ENCODE peak calls at places on chromosome 13, in five cellular contexts. C is stimulated activated CD8-positive, alpha-beta memory T cell treated with anti-CD3 and anti-CD28 coated beads, Interleukin-7, amount 100 ng/mL, for 1 hour; O is NCI-H1694; P is B cell; Y is stimulated activated CD4-positive, alpha-beta T cell treated with anti-CD3 and anti-CD28 coated beads, Interleukin-4, amount 100 ng/mL, for 48 hours. L is an unnamed sample.

GRCh38 chr13:91100944-91101343 is 246.5 kb upstream of the MIR17HG start:
- DNase-seq in P (no peak), C (no peak), O (no peak), Y (no peak), L (no peak)

GRCh38 chr13:80116107-80116506 is 224.8 kb downstream of the SPRY2 start:
- DNase-seq in C (no peak), Y (no peak), O (no peak), P (no peak), L (no peak)

GRCh38 chr13:110593430-110594130 is 21.8 kb upstream of the NAXD start:
- DNase-seq in O (peak; percentile 40), C (no peak), P (peak; percentile 60), Y (no peak), L (peak; percentile 81)

GRCh38 chr13:23984541-23984940 is 87.2 kb upstream of the C1QTNF9B start:
- DNase-seq in O (no peak), C (no peak), Y (no peak), P (no peak), L (no peak)

GRCh38 chr13:111665691-111666095 is 345.3 kb downstream of the TEX29 start:
- DNase-seq in C (no peak), P (no peak), O (no peak), Y (no peak), L (no peak)

GRCh38 chr13:30748717-30749116 is 13.4 kb downstream of the ALOX5AP start:
- DNase-seq in O (no peak), P (no peak), C (no peak), Y (no peak), L (no peak)

GRCh38 chr13:97658556-97658955 is 224.6 kb downstream of the RAP2A start:
- DNase-seq in C (no peak), P (no peak), Y (no peak), O (no peak), L (no peak)

GRCh38 chr13:66567899-66568612 is 662.1 kb downstream of the PCDH9 start:
- DNase-seq in Y (no peak), C (no peak), P (no peak), O (no peak), L (no peak)

GRCh38 chr13:109780880-109781383 is 5.5 kb downstream of the IRS2 start:
- DNase-seq in O (no peak), C (no peak), Y (no peak), P (no peak), L (no peak)

GRCh38 chr13:31761951-31762350 is 22.6 kb downstream of the RXFP2 start:
- DNase-seq in P (no peak), Y (no peak), C (no peak), O (no peak), L (no peak)

GRCh38 chr13:84433024-84433423 is 550.8 kb upstream of the SLITRK1 start:
- DNase-seq in P (no peak), C (no peak), O (no peak), Y (no peak), L (no peak)

GRCh38 chr13:30033681-30034447 is 183.4 kb upstream of the UBL3 start:
- DNase-seq in P (no peak), O (no peak), Y (no peak), C (no peak), L (no peak)

GRCh38 chr13:50636007-50636704 is 207.3 kb downstream of the DLEU7 start:
- DNase-seq in P (peak; percentile 68), O (no peak), Y (no peak), C (no peak), L (peak; percentile 49)

GRCh38 chr13:57409121-57409520 is 222.4 kb upstream of the PCDH17 start:
- DNase-seq in O (no peak), C (no peak), P (no peak), Y (no peak), L (no peak)

GRCh38 chr13:22227895-22228294 is 557.0 kb downstream of the FGF9 start:
- DNase-seq in Y (no peak), C (no peak), O (no peak), P (peak; percentile 36), L (no peak)

GRCh38 chr13:113297370-113297871 is 382 bp downstream of the LAMP1 start:
- DNase-seq in Y (peak; percentile 31), C (peak; percentile 25), O (no peak), P (peak; percentile 77), L (peak; percentile 68)

GRCh38 chr13:30464496-30465351 is 1.0 kb downstream of the HMGB1 start:
- DNase-seq in P (peak; percentile 89), Y (peak; percentile 72), O (peak; percentile 19), C (peak; percentile 55), L (peak; percentile 78)

GRCh38 chr13:50320297-50320862 is 305.1 kb downstream of the KCNRG start:
- DNase-seq in O (no peak), C (no peak), Y (no peak), P (no peak), L (no peak)

GRCh38 chr13:42696191-42696590 is 85.2 kb upstream of the FAM216B start:
- DNase-seq in O (peak; percentile 31), C (no peak), Y (no peak), P (no peak), L (no peak)

GRCh38 chr13:73223372-73223781 is 164.6 kb downstream of the KLF5 start:
- DNase-seq in P (no peak), C (no peak), Y (peak; percentile 39), O (no peak), L (peak; percentile 13)

GRCh38 chr13:72839831-72840426 is 58.0 kb downstream of the PIBF1 start:
- DNase-seq in C (peak; percentile 5), P (peak; percentile 30), Y (peak; percentile 8), O (peak; percentile 41), L (peak; percentile 54)

GRCh38 chr13:75305057-75305456 is 176.9 kb downstream of the TBC1D4 start:
- DNase-seq in C (no peak), P (no peak), O (no peak), Y (no peak), L (no peak)

GRCh38 chr13:20494656-20495055 is 31.0 kb downstream of the CRYL1 start:
- DNase-seq in Y (no peak), C (no peak), O (no peak), P (no peak), L (no peak)

GRCh38 chr13:52751196-52751595 is 11.6 kb upstream of the CNMD start:
- DNase-seq in P (no peak), O (no peak), C (no peak), Y (no peak), L (no peak)

GRCh38 chr13:111161601-111162600 is 46.8 kb downstream of the ARHGEF7 start:
- DNase-seq in Y (no peak), O (no peak), C (no peak), P (no peak), L (no peak)

GRCh38 chr13:80109313-80109712 is 231.6 kb downstream of the SPRY2 start:
- DNase-seq in C (no peak), Y (no peak), O (no peak), P (no peak), L (no peak)

GRCh38 chr13:97934590-97934989 is 18.9 kb upstream of the IPO5 start:
- DNase-seq in C (no peak), O (no peak), Y (no peak), P (no peak), L (no peak)

GRCh38 chr13:98626298-98626940 is 49.5 kb upstream of the STK24 start:
- DNase-seq in Y (no peak), O (no peak), C (no peak), P (no peak), L (no peak)

GRCh38 chr13:107563099-107563925 is 652.0 kb downstream of the LIG4 start:
- DNase-seq in P (no peak), Y (no peak), C (no peak), O (no peak), L (no peak)

GRCh38 chr13:90750021-90750420 is 597.5 kb upstream of the MIR17HG start:
- DNase-seq in P (no peak), Y (no peak), O (no peak), C (no peak), L (no peak)

GRCh38 chr13:60135344-60135743 is 28.4 kb downstream of the DIAPH3 start:
- DNase-seq in P (no peak), O (no peak), Y (no peak), C (no peak), L (no peak)

GRCh38 chr13:97977376-97977705 is 23.9 kb downstream of the IPO5 start:
- DNase-seq in O (no peak), P (no peak), Y (no peak), C (no peak), L (no peak)

GRCh38 chr13:99496322-99497142 is 4.7 kb upstream of the TM9SF2 start:
- DNase-seq in C (no peak), P (peak; percentile 66), Y (peak; percentile 57), O (no peak), L (no peak)

GRCh38 chr13:19329365-19329764 is 147.7 kb upstream of the TUBA3C start:
- DNase-seq in O (no peak), P (no peak), Y (no peak), C (no peak), L (no peak)

GRCh38 chr13:46982856-46983582 is 86.2 kb upstream of the HTR2A start:
- DNase-seq in C (no peak), Y (no peak), O (no peak), P (peak; percentile 78), L (peak; percentile 48)

GRCh38 chr13:111336666-111337065 is 16.2 kb downstream of the TEX29 start:
- DNase-seq in O (no peak), Y (no peak), C (no peak), P (no peak), L (no peak)

GRCh38 chr13:59771272-59771671 is 392.5 kb downstream of the DIAPH3 start:
- DNase-seq in O (no peak), P (no peak), C (no peak), Y (no peak), L (no peak)

GRCh38 chr13:100675660-100676129 is 1.1 kb upstream of the TMTC4 start:
- DNase-seq in O (no peak), Y (no peak), C (no peak), P (no peak), L (no peak)

GRCh38 chr13:114010401-114011101 is 36.7 kb upstream of the C13orf46 start:
- DNase-seq in P (no peak), O (no peak), Y (no peak), C (no peak), L (no peak)